ENCODE peak calls at places on chromosomes 1 and 21, in five cellular contexts. Y, D, O, U and L are unnamed samples.

GRCh38 chr1:26530540-26530897 is 958 bp downstream of the RPS6KA1 start:
- DNase-seq in U (no peak), D (no peak), Y (no peak), O (peak), L (no peak)

GRCh38 chr1:200660719-200661118 is 9.0 kb downstream of the DDX59 start:
- DNase-seq in D (peak), Y (no peak), U (peak), O (no peak), L (no peak)

GRCh38 chr1:29639741-29640427 is 403.6 kb downstream of the PTPRU start:
- DNase-seq in Y (no peak), D (no peak), U (no peak), O (no peak), L (no peak)

GRCh38 chr1:209076688-209077087 is 506.8 kb upstream of the CAMK1G start:
- DNase-seq in U (no peak), Y (no peak), D (no peak), O (peak), L (no peak)

GRCh38 chr1:18160290-18160942 is 52.8 kb downstream of the IGSF21 start:
- DNase-seq in O (peak), U (no peak), D (peak), Y (no peak), L (peak)

GRCh38 chr1:111789077-111789476 is 33.4 kb downstream of the DDX20 start:
- DNase-seq in Y (no peak), O (no peak), D (no peak), U (no peak), L (no peak)

GRCh38 chr1:156420209-156421061 is 51.4 kb downstream of the RHBG start:
- DNase-seq in O (no peak), Y (peak), D (no peak), U (no peak), L (no peak)

GRCh38 chr1:242201090-242201489 is 202.2 kb upstream of the MAP1LC3C start:
- DNase-seq in U (no peak), D (no peak), Y (no peak), O (no peak), L (no peak)

GRCh38 chr1:8905582-8906191 is 27.2 kb upstream of the ENO1 start:
- DNase-seq in U (no peak), D (no peak), Y (no peak), O (no peak), L (no peak)

GRCh38 chr21:32844653-32845443 is 73.3 kb upstream of the PAXBP1 start:
- DNase-seq in U (no peak), O (no peak), Y (no peak), D (no peak), L (peak)

GRCh38 chr1:237324226-237324625 is 282.2 kb downstream of the RYR2 start:
- DNase-seq in U (no peak), O (no peak), Y (no peak), D (no peak), L (no peak)

GRCh38 chr1:218829143-218829542 is 344.5 kb upstream of the LYPLAL1 start:
- DNase-seq in D (no peak), O (no peak), U (no peak), Y (no peak), L (no peak)

GRCh38 chr1:210600421-210601195 is 271.9 kb downstream of the HHAT start:
- DNase-seq in Y (no peak), U (no peak), O (no peak), D (no peak), L (no peak)

GRCh38 chr1:225651872-225652725 is 824 bp downstream of the ENAH start:
- DNase-seq in U (no peak), O (no peak), D (peak), Y (no peak), L (peak)

GRCh38 chr1:98706173-98706848 is 44.8 kb downstream of the SNX7 start:
- DNase-seq in O (no peak), Y (no peak), U (no peak), D (no peak), L (no peak)

GRCh38 chr1:18059206-18059605 is 48.4 kb upstream of the IGSF21 start:
- DNase-seq in D (no peak), O (no peak), U (no peak), Y (no peak), L (no peak)

GRCh38 chr1:222095606-222096475 is 354.0 kb upstream of the DUSP10 start:
- DNase-seq in D (no peak), O (peak), Y (peak), U (peak), L (peak)

GRCh38 chr1:65399003-65399402 is 21.5 kb upstream of the LEPR start:
- DNase-seq in U (no peak), D (no peak), Y (no peak), O (no peak), L (no peak)

GRCh38 chr1:119743776-119744597 is 24.7 kb downstream of the HMGCS2 start:
- DNase-seq in Y (peak), U (peak), D (peak), O (peak), L (peak)

GRCh38 chr1:171180671-171181070 is 4.4 kb upstream of the FMO2 start:
- DNase-seq in O (no peak), D (no peak), Y (no peak), U (no peak), L (no peak)

GRCh38 chr1:210770396-210770984 is 363.5 kb downstream of the KCNH1 start:
- DNase-seq in O (no peak), U (no peak), Y (no peak), D (no peak), L (no peak)

GRCh38 chr1:8142955-8143629 is 117.0 kb upstream of the ERRFI1 start:
- DNase-seq in U (no peak), Y (no peak), D (no peak), O (no peak), L (no peak)

GRCh38 chr1:27395441-27396195 is 3.2 kb downstream of the GPR3 start:
- DNase-seq in U (peak), Y (peak), D (peak), O (peak), L (peak)

GRCh38 chr1:37998089-37998808 is 7.1 kb downstream of the FHL3 start:
- DNase-seq in Y (no peak), D (no peak), U (no peak), O (no peak), L (no peak)

GRCh38 chr1:100597069-100597741 is 59.3 kb downstream of the GPR88 start:
- DNase-seq in Y (no peak), U (no peak), O (no peak), D (no peak), L (no peak)

GRCh38 chr1:179867493-179868330 is 9.9 kb downstream of the TOR1AIP2 start:
- DNase-seq in U (peak), Y (peak), O (peak), D (peak), L (peak)

GRCh38 chr21:45292399-45293213 is 4.9 kb upstream of the POFUT2 start:
- DNase-seq in O (peak), U (peak), Y (peak), D (peak), L (peak)

GRCh38 chr21:45289655-45290515 is 2.2 kb upstream of the POFUT2 start:
- DNase-seq in U (no peak), Y (peak), D (no peak), O (no peak), L (peak)

GRCh38 chr21:45291613-45292398 is 4.1 kb upstream of the POFUT2 start:
- DNase-seq in U (no peak), D (no peak), O (no peak), Y (peak), L (peak)

GRCh38 chr21:45289134-45289533 is 1.4 kb upstream of the POFUT2 start:
- DNase-seq in O (no peak), U (no peak), Y (no peak), D (no peak), L (no peak)

GRCh38 chr21:45290948-45291612 is 3.4 kb upstream of the POFUT2 start:
- DNase-seq in Y (no peak), O (no peak), D (no peak), U (peak), L (peak)
- TF ChIP-seq POLR2A in Y (no peak), O (no peak), D (no peak), U (no peak), L (no peak)

DNA sequence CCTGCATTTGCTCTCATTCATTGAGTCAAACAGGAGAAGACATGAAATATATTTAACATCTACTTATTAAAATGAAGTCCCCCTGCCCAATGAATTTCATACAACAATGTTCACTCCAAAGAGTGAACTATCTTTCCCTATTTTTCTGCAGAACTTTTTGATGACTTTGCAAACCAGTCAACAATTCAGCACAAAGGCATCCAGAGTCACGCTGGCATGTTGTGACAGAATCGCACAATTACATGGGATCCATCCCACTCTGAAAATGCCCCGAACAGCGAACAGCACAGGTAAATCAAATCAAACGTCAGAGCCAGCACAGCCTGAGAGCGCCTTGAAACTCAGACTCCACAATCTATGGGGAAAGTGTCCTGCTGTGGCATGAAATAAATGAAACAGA is at the start of gene DNASE2B:
- DNase-seq in Y (no peak), U (no peak), O (no peak), D (no peak), L (no peak)
- H3K4me3 ChIP-seq in Y (no peak), U (no peak), O (no peak), D (no peak), L (no peak)

DNA sequence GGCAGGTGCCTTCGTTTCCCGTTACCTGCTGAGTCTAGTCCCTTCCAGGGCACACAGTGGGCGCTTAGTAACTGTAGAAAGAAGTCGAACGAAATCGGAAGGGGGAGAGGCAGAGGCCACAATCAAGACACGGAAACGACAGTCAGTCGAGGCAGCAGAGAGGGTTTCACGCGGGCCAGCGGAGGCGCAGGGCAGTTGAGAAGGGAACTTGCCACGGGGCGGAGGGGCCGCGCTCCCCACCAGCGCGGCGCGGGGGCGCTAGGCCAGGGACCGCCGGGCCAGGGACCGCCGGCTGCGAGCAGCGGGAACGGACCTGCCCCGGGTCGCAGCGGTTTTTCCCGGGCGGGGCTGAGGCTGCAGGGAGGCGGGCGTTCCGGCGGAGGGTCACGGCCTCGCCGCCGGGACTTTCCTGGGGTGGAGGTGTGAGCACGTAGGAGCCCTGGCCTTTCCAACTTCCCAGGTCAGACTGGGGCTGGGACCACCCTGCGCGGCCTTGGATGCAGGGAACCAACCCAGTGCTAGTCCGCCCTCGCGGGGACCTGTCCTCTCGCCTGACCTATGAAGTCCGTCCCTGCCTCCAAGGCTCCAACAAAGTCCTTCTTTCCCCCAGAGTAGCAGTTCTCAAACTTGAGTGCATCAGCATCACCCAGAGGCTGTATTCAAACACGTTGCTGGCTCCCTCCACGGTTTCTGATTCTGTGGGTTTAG is 150.1 kb upstream of the FGGY start:
- DNase-seq in U (peak), D (peak), O (peak), Y (no peak), L (peak)
- TF ChIP-seq POLR2A in U (peak), D (peak), O (peak), Y (no peak), L (no peak)

GRCh38 chr1:230641346-230641745 is 935 bp upstream of the COG2 start:
- DNase-seq in D (no peak), Y (no peak), O (no peak), U (no peak), L (no peak)

GRCh38 chr1:230642263-230642959 is at the start of gene COG2:
- DNase-seq in D (peak), U (peak), Y (peak), O (peak), L (peak)

GRCh38 chr1:230641900-230642262 is 400 bp upstream of the COG2 start:
- DNase-seq in Y (no peak), D (no peak), U (no peak), O (peak), L (no peak)

GRCh38 chr1:230646710-230647302 is 4.5 kb downstream of the COG2 start:
- DNase-seq in Y (no peak), O (no peak), U (no peak), D (no peak), L (no peak)

DNA sequence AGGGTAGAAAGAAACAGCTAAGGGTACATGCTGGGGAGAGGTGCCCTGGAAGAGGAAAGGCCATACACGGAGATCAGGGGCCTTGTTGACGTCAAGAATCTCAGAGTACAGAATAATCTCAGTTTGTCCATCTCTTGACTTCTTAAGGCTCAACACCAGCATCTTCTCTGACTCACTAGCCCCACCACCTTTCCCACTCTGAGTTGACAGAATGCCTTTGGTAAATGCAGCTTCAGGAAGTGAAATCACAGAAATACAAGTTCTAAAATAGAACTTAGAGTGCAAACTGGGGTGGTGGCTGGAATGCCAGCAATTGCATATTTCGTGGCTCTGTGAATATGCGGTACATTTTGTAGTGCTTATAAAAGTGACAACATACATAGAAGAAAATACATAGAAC is 1.6 kb downstream of the COG2 start:
- DNase-seq in D (no peak), Y (no peak), U (no peak), O (peak), L (no peak)
- H3K4me3 ChIP-seq in D (no peak), Y (peak), U (no peak), O (no peak), L (no peak)

GRCh38 chr1:206923009-206923960 is 1.5 kb upstream of the FCMR start:
- DNase-seq in D (no peak), U (no peak), Y (no peak), O (peak), L (no peak)

GRCh38 chr1:206926286-206926685 is 4.5 kb upstream of the FCMR start:
- DNase-seq in U (no peak), O (no peak), Y (no peak), D (no peak), L (no peak)

GRCh38 chr1:206923961-206924548 is 2.3 kb upstream of the FCMR start:
- DNase-seq in D (no peak), Y (no peak), U (no peak), O (no peak), L (no peak)

GRCh38 chr1:206925116-206925736 is 3.5 kb upstream of the FCMR start:
- DNase-seq in U (no peak), O (peak), Y (peak), D (no peak), L (peak)

GRCh38 chr1:206924549-206925115 is 2.9 kb upstream of the FCMR start:
- DNase-seq in U (no peak), O (no peak), D (no peak), Y (no peak), L (no peak)
- TF ChIP-seq POLR2A in U (no peak), O (no peak), D (no peak), Y (no peak), L (no peak)

GRCh38 chr1:153466908-153467307 is 6.5 kb upstream of the S100A7 start:
- DNase-seq in D (no peak), O (no peak), U (no peak), Y (no peak), L (no peak)
- H3K4me3 ChIP-seq in D (no peak), O (no peak), U (no peak), Y (no peak), L (no peak)